ENCODE peak calls at places on chromosome 5, in four cellular contexts. Y is NB4, H is GM23338, L is neural progenitor cell. K is an unnamed sample.
A peak's percentile ranks its signal among the peaks of the same experiment; 100 is the strongest.

GRCh38 chr5:60972225-60972624 is 27.2 kb downstream of the NDUFAF2 start:
- DNase-seq in H (no peak), Y (no peak), L (no peak), K (no peak)

GRCh38 chr5:14176888-14177287 is 33.7 kb downstream of the TRIO start:
- DNase-seq in Y (no peak), H (no peak), L (no peak), K (no peak)

GRCh38 chr5:160183075-160183474 is 46.2 kb upstream of the FABP6 start:
- DNase-seq in H (no peak), Y (no peak), L (no peak), K (no peak)

GRCh38 chr5:119393746-119394145 is 37.9 kb downstream of the TNFAIP8 start:
- DNase-seq in L (no peak), Y (no peak), H (no peak), K (no peak)

GRCh38 chr5:149450199-149450598 is 71.1 kb upstream of the IL17B start:
- DNase-seq in L (no peak), H (no peak), Y (no peak), K (no peak)

GRCh38 chr5:54985301-54986268 is at the start of gene ESM1:
- DNase-seq in Y (no peak), L (no peak), H (peak; percentile 3), K (no peak)

GRCh38 chr5:149584106-149584505 is 2.8 kb downstream of the ARHGEF37 start:
- DNase-seq in H (no peak), Y (no peak), L (no peak), K (no peak)

GRCh38 chr5:81007637-81008027 is 47.5 kb downstream of the RASGRF2 start:
- DNase-seq in H (no peak), Y (no peak), L (no peak), K (no peak)

GRCh38 chr5:20335978-20336377 is 348.0 kb upstream of the CDH18 start:
- DNase-seq in H (peak; percentile 9), L (peak; percentile 3), Y (peak; percentile 14), K (no peak)

GRCh38 chr5:175920506-175920865 is 47.6 kb downstream of the THOC3 start:
- DNase-seq in Y (no peak), L (peak; percentile 36), H (no peak), K (no peak)

GRCh38 chr5:19002111-19002510 is 985.9 kb downstream of the CDH18 start:
- DNase-seq in H (no peak), L (no peak), Y (no peak), K (no peak)

GRCh38 chr5:42157215-42157614 is 232.1 kb downstream of the FBXO4 start:
- DNase-seq in H (no peak), Y (no peak), L (no peak), K (no peak)

GRCh38 chr5:27733242-27733641 is 694.9 kb upstream of the CDH9 start:
- DNase-seq in L (no peak), H (no peak), Y (no peak), K (no peak)

GRCh38 chr5:76384189-76384588 is 18.9 kb upstream of the IQGAP2 start:
- DNase-seq in L (no peak), H (peak; percentile 21), Y (no peak), K (no peak)

GRCh38 chr5:159786901-159787691 is 129.2 kb upstream of the ADRA1B start:
- DNase-seq in L (no peak), Y (no peak), H (no peak), K (no peak)

GRCh38 chr5:61587120-61587519 is 255.1 kb downstream of the ZSWIM6 start:
- DNase-seq in L (no peak), H (no peak), Y (no peak), K (no peak)

GRCh38 chr5:135834639-135835529 is at the start of gene SLC25A48:
- DNase-seq in Y (no peak), L (peak; percentile 93), H (peak; percentile 95), K (no peak)

GRCh38 chr5:148297695-148298094 is 14.5 kb upstream of the SPINK7 start:
- DNase-seq in L (no peak), H (peak; percentile 52), Y (no peak), K (no peak)

GRCh38 chr5:179795049-179795862 is 1.5 kb downstream of the LTC4S start:
- DNase-seq in H (peak; percentile 78), L (peak; percentile 54), Y (peak; percentile 48), K (peak; percentile 45)

GRCh38 chr5:149274964-149275363 is 3.3 kb downstream of the AFAP1L1 start:
- DNase-seq in Y (no peak), H (no peak), L (no peak), K (no peak)

GRCh38 chr5:89421035-89421434 is 538.1 kb upstream of the MEF2C start:
- DNase-seq in H (no peak), Y (peak; percentile 4), L (no peak), K (peak; percentile 14)

GRCh38 chr5:179732918-179733763 is 519 bp downstream of the MAML1 start:
- DNase-seq in L (peak; percentile 52), Y (peak; percentile 54), H (peak; percentile 58), K (no peak)

GRCh38 chr5:98570661-98571181 is 202.7 kb upstream of the RGMB start:
- DNase-seq in L (peak; percentile 71), Y (no peak), H (no peak), K (no peak)

GRCh38 chr5:121053055-121053985 is 589.2 kb downstream of the PRR16 start:
- DNase-seq in Y (no peak), L (no peak), H (no peak), K (no peak)

GRCh38 chr5:20601678-20602100 is 613.7 kb upstream of the CDH18 start:
- DNase-seq in H (peak; percentile 78), L (peak; percentile 25), Y (peak; percentile 12), K (no peak)

GRCh38 chr5:118981783-118982182 is 6.6 kb downstream of the DTWD2 start:
- DNase-seq in Y (no peak), H (no peak), L (no peak), K (no peak)

GRCh38 chr5:59123595-59124561 is 541.0 kb downstream of the RAB3C start:
- DNase-seq in H (no peak), L (peak; percentile 11), Y (no peak), K (peak; percentile 10)

GRCh38 chr5:145237843-145238242 is 597.3 kb downstream of the PRELID2 start:
- DNase-seq in H (peak; percentile 98), Y (peak; percentile 68), L (peak; percentile 93), K (peak; percentile 14)

GRCh38 chr5:154193636-154194035 is 3.1 kb downstream of the GALNT10 start:
- DNase-seq in L (no peak), Y (no peak), H (no peak), K (no peak)

GRCh38 chr5:33423018-33423630 is 17.6 kb upstream of the TARS1 start:
- DNase-seq in Y (peak; percentile 47), L (no peak), H (peak; percentile 34), K (no peak)
- TF ChIP-seq CTCF in Y (no peak), L (peak; percentile 67), H (peak; percentile 64), K (no peak)

DNA sequence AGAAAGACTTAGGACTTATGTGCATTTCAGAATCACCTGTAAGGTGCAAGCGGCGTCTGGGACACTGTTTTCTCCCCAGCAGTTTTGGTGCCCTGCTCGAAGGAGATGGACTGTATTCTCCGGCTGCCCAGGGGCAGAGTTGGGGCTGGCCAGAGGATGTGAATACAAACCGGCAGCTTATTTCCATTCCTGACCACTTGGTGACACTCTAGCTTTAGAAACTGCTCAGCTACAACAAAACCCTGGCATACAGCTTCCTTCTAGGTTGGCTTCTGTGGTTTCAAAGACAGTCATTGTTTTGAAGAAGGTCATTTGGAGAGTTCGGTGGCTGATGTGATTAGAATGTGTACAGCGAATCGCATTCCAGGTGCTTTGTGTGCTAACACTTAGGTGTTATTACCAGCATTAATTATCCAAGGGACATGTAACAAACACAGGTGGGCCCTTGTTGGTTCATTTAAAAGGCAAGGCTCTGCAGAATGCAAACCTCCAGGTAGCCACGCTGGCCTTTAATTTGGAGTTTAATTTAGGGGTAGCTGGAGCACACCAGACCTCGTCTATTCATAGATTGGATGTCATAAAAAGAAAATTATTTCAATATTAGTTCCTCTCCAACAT is 191.0 kb downstream of the MAT2B start:
- DNase-seq in H (peak; percentile 88), Y (peak; percentile 74), L (peak; percentile 86), K (peak; percentile 43)
- TF ChIP-seq CTCF in H (peak; percentile 83), Y (peak; percentile 61), L (peak; percentile 90), K (peak; percentile 27)

GRCh38 chr5:53917095-53917494 is 356.7 kb downstream of the NDUFS4 start:
- DNase-seq in Y (no peak), L (no peak), H (peak; percentile 18), K (no peak)
- TF ChIP-seq CTCF in Y (no peak), L (peak; percentile 17), H (peak; percentile 39), K (no peak)

DNA sequence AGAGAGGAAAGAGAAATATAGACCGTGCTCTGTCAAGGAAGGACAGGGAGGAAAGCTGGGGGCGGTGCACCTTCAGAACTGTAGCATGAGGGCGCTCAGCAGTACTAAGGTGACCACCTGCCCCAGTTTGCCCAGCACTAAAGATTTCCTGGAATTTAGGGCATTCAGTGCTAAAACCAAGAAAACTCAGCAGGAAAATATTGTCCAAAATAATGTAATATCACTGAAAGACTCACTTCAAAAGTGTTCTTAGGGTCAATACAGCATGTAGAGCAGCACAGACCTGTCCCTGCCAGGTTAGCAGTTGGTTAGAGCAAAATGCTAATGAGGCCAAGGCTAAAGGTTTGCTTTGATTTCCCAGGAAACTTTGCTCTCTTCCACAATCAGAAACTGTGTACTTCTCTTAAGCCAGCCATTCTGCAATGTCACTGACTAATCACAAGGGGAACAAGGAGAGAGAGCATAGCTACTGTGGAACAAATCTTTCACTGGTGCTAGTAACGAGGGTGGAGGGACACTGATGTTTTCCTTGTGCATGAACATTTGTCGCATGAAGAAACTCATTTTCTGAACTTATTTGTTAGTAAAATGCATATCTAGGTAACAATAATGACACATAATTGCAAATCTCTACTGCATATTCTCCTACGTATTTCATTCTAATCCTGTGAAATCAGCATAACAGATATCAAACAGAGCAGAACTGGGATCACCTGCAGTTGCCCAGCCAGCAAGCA is 53.0 kb upstream of the GRAMD2B start:
- DNase-seq in L (no peak), Y (no peak), H (peak; percentile 45), K (no peak)
- TF ChIP-seq CTCF in L (no peak), Y (no peak), H (no peak), K (no peak)

GRCh38 chr5:114101153-114101552 is 260.7 kb upstream of the KCNN2 start:
- DNase-seq in L (peak; percentile 69), Y (peak; percentile 57), H (peak; percentile 72), K (peak; percentile 26)
- TF ChIP-seq CTCF in L (peak; percentile 65), Y (peak; percentile 52), H (peak; percentile 67), K (peak; percentile 48)

DNA sequence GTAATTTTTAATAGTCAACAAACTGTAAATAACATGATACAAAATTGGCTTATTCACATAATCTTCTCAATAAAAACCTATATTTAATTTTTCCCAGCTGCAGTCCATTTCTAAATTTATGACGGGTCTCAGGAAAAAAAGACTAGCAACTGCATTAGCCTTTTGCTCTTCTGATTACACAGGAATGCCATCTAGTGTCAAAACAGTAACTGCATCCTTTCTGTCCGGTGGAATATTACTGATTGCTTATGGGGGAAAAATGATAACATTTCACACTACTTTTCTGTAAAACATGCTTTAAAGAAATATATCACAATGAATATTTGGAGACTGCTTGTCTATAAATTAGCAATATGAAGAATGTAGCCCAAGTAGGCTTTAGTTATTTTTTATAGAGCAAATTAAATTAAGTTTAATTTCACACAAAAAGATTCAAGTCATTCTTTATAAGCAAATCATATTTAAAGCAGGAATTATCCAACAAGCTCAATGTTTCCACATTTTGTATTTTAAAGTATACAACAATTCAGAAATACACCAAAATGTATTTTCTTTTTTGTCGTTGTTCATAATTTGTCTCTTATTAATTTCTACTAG is 534.7 kb downstream of the CDH10 start:
- DNase-seq in H (peak; percentile 45), Y (peak; percentile 35), L (peak; percentile 31), K (no peak)
- TF ChIP-seq CTCF in H (peak; percentile 71), Y (peak; percentile 37), L (peak; percentile 74), K (no peak)

GRCh38 chr5:96256795-96257470 is 176.1 kb downstream of the PCSK1 start:
- DNase-seq in Y (peak; percentile 26), H (peak; percentile 18), L (peak; percentile 39), K (peak; percentile 13)
- TF ChIP-seq CTCF in Y (no peak), H (no peak), L (no peak), K (peak; percentile 9)